ENCODE peak calls at places on chromosomes 4 and X, in six cellular contexts. One of them, this sample, is unnamed.

GRCh38 chr4:25509656-25510055 is 132.6 kb downstream of the ANAPC4 start:
- DNase-seq in SK-N-SH: no peak
- DNase-seq in A549: no peak
- DNase-seq in left ventricle myocardium inferior: no peak
- DNase-seq in AG09309: no peak
- DNase-seq in astrocyte of the cerebellum: no peak
- DNase-seq in this sample: no peak

GRCh38 chr4:52036875-52037274 is 1.2 kb downstream of the SGCB start:
- DNase-seq in SK-N-SH: no peak
- DNase-seq in A549: no peak
- DNase-seq in left ventricle myocardium inferior: no peak
- DNase-seq in AG09309: no peak
- DNase-seq in astrocyte of the cerebellum: no peak
- DNase-seq in this sample: no peak

GRCh38 chr4:95516528-95517011 is 32.2 kb downstream of the UNC5C start:
- DNase-seq in SK-N-SH: peak; percentile 60
- DNase-seq in A549: no peak
- DNase-seq in left ventricle myocardium inferior: no peak
- DNase-seq in AG09309: no peak
- DNase-seq in astrocyte of the cerebellum: no peak
- DNase-seq in this sample: no peak

GRCh38 chr4:138050601-138051000 is 191.5 kb downstream of the SLC7A11 start:
- DNase-seq in SK-N-SH: no peak
- DNase-seq in A549: no peak
- DNase-seq in left ventricle myocardium inferior: no peak
- DNase-seq in AG09309: no peak
- DNase-seq in astrocyte of the cerebellum: no peak
- DNase-seq in this sample: no peak

GRCh38 chr4:182847543-182847942 is 69.6 kb downstream of the DCTD start:
- DNase-seq in SK-N-SH: no peak
- DNase-seq in A549: no peak
- DNase-seq in left ventricle myocardium inferior: no peak
- DNase-seq in AG09309: no peak
- DNase-seq in astrocyte of the cerebellum: no peak
- DNase-seq in this sample: no peak

GRCh38 chr4:3243066-3243775 is 5.7 kb upstream of the MSANTD1 start:
- DNase-seq in SK-N-SH: no peak
- DNase-seq in A549: no peak
- DNase-seq in left ventricle myocardium inferior: no peak
- DNase-seq in AG09309: no peak
- DNase-seq in astrocyte of the cerebellum: no peak
- DNase-seq in this sample: no peak

GRCh38 chrX:13894888-13895564 is 78.1 kb upstream of the GPM6B start:
- DNase-seq in SK-N-SH: no peak
- DNase-seq in A549: no peak
- DNase-seq in left ventricle myocardium inferior: no peak
- DNase-seq in AG09309: no peak
- DNase-seq in astrocyte of the cerebellum: no peak
- DNase-seq in this sample: no peak

GRCh38 chr4:104930298-104930697 is 216.4 kb upstream of the TET2 start:
- DNase-seq in SK-N-SH: no peak
- DNase-seq in A549: no peak
- DNase-seq in left ventricle myocardium inferior: no peak
- DNase-seq in AG09309: no peak
- DNase-seq in astrocyte of the cerebellum: no peak
- DNase-seq in this sample: no peak

GRCh38 chr4:52869196-52869595 is 7.1 kb downstream of the RASL11B start:
- DNase-seq in SK-N-SH: peak; percentile 88
- DNase-seq in A549: no peak
- DNase-seq in left ventricle myocardium inferior: peak; percentile 75
- DNase-seq in AG09309: no peak
- DNase-seq in astrocyte of the cerebellum: no peak
- DNase-seq in this sample: no peak

GRCh38 chr4:120175272-120175671 is 108.6 kb upstream of the MAD2L1 start:
- DNase-seq in SK-N-SH: no peak
- DNase-seq in A549: no peak
- DNase-seq in left ventricle myocardium inferior: no peak
- DNase-seq in AG09309: no peak
- DNase-seq in astrocyte of the cerebellum: no peak
- DNase-seq in this sample: no peak

GRCh38 chr4:7325541-7325940 is 109.2 kb downstream of the PSAPL1 start:
- DNase-seq in SK-N-SH: no peak
- DNase-seq in A549: no peak
- DNase-seq in left ventricle myocardium inferior: no peak
- DNase-seq in AG09309: no peak
- DNase-seq in astrocyte of the cerebellum: no peak
- DNase-seq in this sample: no peak

GRCh38 chr4:49032440-49033161 is 46.5 kb downstream of the CWH43 start:
- DNase-seq in SK-N-SH: peak; percentile 27
- DNase-seq in A549: peak; percentile 15
- DNase-seq in left ventricle myocardium inferior: no peak
- DNase-seq in AG09309: no peak
- DNase-seq in astrocyte of the cerebellum: no peak
- DNase-seq in this sample: peak; percentile 2

GRCh38 chr4:154626793-154627484 is 14.5 kb upstream of the FGG start:
- DNase-seq in SK-N-SH: peak; percentile 79
- DNase-seq in A549: peak; percentile 58
- DNase-seq in left ventricle myocardium inferior: peak; percentile 23
- DNase-seq in AG09309: no peak
- DNase-seq in astrocyte of the cerebellum: no peak
- DNase-seq in this sample: no peak

GRCh38 chrX:56813318-56813837 is 84.3 kb downstream of the NBDY start:
- DNase-seq in SK-N-SH: no peak
- DNase-seq in A549: no peak
- DNase-seq in left ventricle myocardium inferior: no peak
- DNase-seq in AG09309: peak; percentile 71
- DNase-seq in astrocyte of the cerebellum: no peak
- DNase-seq in this sample: no peak

GRCh38 chr4:8821151-8821950 is 50.3 kb downstream of the HMX1 start:
- DNase-seq in SK-N-SH: peak; percentile 4
- DNase-seq in A549: no peak
- DNase-seq in left ventricle myocardium inferior: no peak
- DNase-seq in AG09309: no peak
- DNase-seq in astrocyte of the cerebellum: no peak
- DNase-seq in this sample: no peak

GRCh38 chr4:105808459-105809041 is 86.7 kb upstream of the NPNT start:
- DNase-seq in SK-N-SH: peak; percentile 13
- DNase-seq in A549: peak; percentile 0
- DNase-seq in left ventricle myocardium inferior: no peak
- DNase-seq in AG09309: peak; percentile 67
- DNase-seq in astrocyte of the cerebellum: peak; percentile 32
- DNase-seq in this sample: peak; percentile 55

GRCh38 chrX:152913354-152913753 is 15.5 kb downstream of the ZNF185 start:
- DNase-seq in SK-N-SH: no peak
- DNase-seq in A549: no peak
- DNase-seq in left ventricle myocardium inferior: no peak
- DNase-seq in AG09309: no peak
- DNase-seq in astrocyte of the cerebellum: no peak
- DNase-seq in this sample: no peak

GRCh38 chr4:65018313-65018712 is 609.1 kb upstream of the TECRL start:
- DNase-seq in SK-N-SH: no peak
- DNase-seq in A549: no peak
- DNase-seq in left ventricle myocardium inferior: no peak
- DNase-seq in AG09309: no peak
- DNase-seq in astrocyte of the cerebellum: no peak
- DNase-seq in this sample: no peak

GRCh38 chr4:123505077-123505456 is 108.5 kb downstream of the SPRY1 start:
- DNase-seq in SK-N-SH: no peak
- DNase-seq in A549: peak; percentile 40
- DNase-seq in left ventricle myocardium inferior: no peak
- DNase-seq in AG09309: no peak
- DNase-seq in astrocyte of the cerebellum: no peak
- DNase-seq in this sample: no peak

GRCh38 chrX:112053169-112053568 is 29.4 kb downstream of the TRPC5 start:
- DNase-seq in SK-N-SH: no peak
- DNase-seq in A549: no peak
- DNase-seq in left ventricle myocardium inferior: no peak
- DNase-seq in AG09309: no peak
- DNase-seq in astrocyte of the cerebellum: no peak
- DNase-seq in this sample: no peak

GRCh38 chr4:17544831-17545234 is 29.9 kb downstream of the CLRN2 start:
- DNase-seq in SK-N-SH: peak; percentile 36
- DNase-seq in A549: no peak
- DNase-seq in left ventricle myocardium inferior: no peak
- DNase-seq in AG09309: no peak
- DNase-seq in astrocyte of the cerebellum: no peak
- DNase-seq in this sample: peak; percentile 2

GRCh38 chrX:115898382-115899001 is 272.1 kb upstream of the AGTR2 start:
- DNase-seq in SK-N-SH: peak; percentile 37
- DNase-seq in A549: peak; percentile 23
- DNase-seq in left ventricle myocardium inferior: no peak
- DNase-seq in AG09309: no peak
- DNase-seq in astrocyte of the cerebellum: no peak
- DNase-seq in this sample: no peak

GRCh38 chr4:41454393-41454792 is 83.6 kb upstream of the LIMCH1 start:
- DNase-seq in SK-N-SH: no peak
- DNase-seq in A549: no peak
- DNase-seq in left ventricle myocardium inferior: no peak
- DNase-seq in AG09309: no peak
- DNase-seq in astrocyte of the cerebellum: no peak
- DNase-seq in this sample: no peak

GRCh38 chr4:6992728-6993655 is 50.2 kb upstream of the TADA2B start:
- DNase-seq in SK-N-SH: peak; percentile 75
- DNase-seq in A549: no peak
- DNase-seq in left ventricle myocardium inferior: no peak
- DNase-seq in AG09309: no peak
- DNase-seq in astrocyte of the cerebellum: no peak
- DNase-seq in this sample: no peak

GRCh38 chr4:110198472-110199419 is at the start of gene ELOVL6:
- DNase-seq in SK-N-SH: peak; percentile 77
- DNase-seq in A549: peak; percentile 73
- DNase-seq in left ventricle myocardium inferior: peak; percentile 54
- DNase-seq in AG09309: peak; percentile 33
- DNase-seq in astrocyte of the cerebellum: peak; percentile 44
- DNase-seq in this sample: peak; percentile 66

GRCh38 chr4:123869517-123870282 is 473.1 kb downstream of the SPRY1 start:
- DNase-seq in SK-N-SH: no peak
- DNase-seq in A549: no peak
- DNase-seq in left ventricle myocardium inferior: no peak
- DNase-seq in AG09309: no peak
- DNase-seq in astrocyte of the cerebellum: no peak
- DNase-seq in this sample: no peak

GRCh38 chrX:143635915-143636314 is at the start of gene SLITRK4:
- DNase-seq in SK-N-SH: no peak
- DNase-seq in A549: no peak
- DNase-seq in left ventricle myocardium inferior: no peak
- DNase-seq in AG09309: no peak
- DNase-seq in astrocyte of the cerebellum: no peak
- DNase-seq in this sample: no peak

DNA sequence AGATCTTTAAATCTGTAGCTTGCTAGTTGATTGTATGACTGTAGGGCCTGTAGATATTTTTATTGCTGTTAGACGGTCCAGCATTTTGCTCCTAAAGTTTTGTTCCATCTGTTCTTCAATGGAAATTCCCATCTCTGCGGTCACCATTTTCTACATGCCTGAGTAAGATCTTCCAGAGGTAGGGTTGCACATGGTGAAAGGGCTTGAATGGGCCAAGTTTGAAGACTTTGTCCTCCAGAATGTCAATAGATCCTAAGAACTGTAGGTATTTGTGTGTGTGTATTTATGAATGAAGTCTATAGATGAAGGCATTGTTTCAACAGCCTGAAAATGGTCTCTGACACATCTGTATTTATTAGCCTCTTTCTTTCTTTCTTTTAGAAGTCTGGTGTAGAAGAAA is 22.3 kb upstream of the TAPT1 start:
- DNase-seq in SK-N-SH: no peak
- DNase-seq in A549: no peak
- DNase-seq in left ventricle myocardium inferior: no peak
- DNase-seq in AG09309: no peak
- DNase-seq in astrocyte of the cerebellum: no peak
- DNase-seq in this sample: no peak
- H3K4me3 ChIP-seq in SK-N-SH: no peak overlapping the region
- H3K4me3 ChIP-seq in A549: no peak overlapping the region
- H3K4me3 ChIP-seq in left ventricle myocardium inferior: no peak overlapping the region
- H3K4me3 ChIP-seq in AG09309: no peak overlapping the region
- H3K4me3 ChIP-seq in astrocyte of the cerebellum: no peak overlapping the region
- H3K4me3 ChIP-seq in this sample: no peak overlapping the region

GRCh38 chr4:184728858-184729257 is 5.0 kb downstream of the CENPU start:
- DNase-seq in SK-N-SH: no peak
- DNase-seq in A549: no peak
- DNase-seq in left ventricle myocardium inferior: no peak
- DNase-seq in AG09309: no peak
- DNase-seq in astrocyte of the cerebellum: peak; percentile 19
- DNase-seq in this sample: peak; percentile 18

GRCh38 chr4:184731056-184731455 is 2.8 kb downstream of the CENPU start:
- DNase-seq in SK-N-SH: no peak
- DNase-seq in A549: no peak
- DNase-seq in left ventricle myocardium inferior: no peak
- DNase-seq in AG09309: no peak
- DNase-seq in astrocyte of the cerebellum: no peak
- DNase-seq in this sample: no peak

GRCh38 chr4:184733654-184734524 is at the start of gene CENPU:
- DNase-seq in SK-N-SH: peak; percentile 99
- DNase-seq in A549: peak; percentile 96
- DNase-seq in left ventricle myocardium inferior: peak; percentile 95
- DNase-seq in AG09309: peak; percentile 92
- DNase-seq in astrocyte of the cerebellum: peak; percentile 97
- DNase-seq in this sample: peak; percentile 98

GRCh38 chr4:184732126-184732525 is 1.8 kb downstream of the CENPU start:
- DNase-seq in SK-N-SH: no peak
- DNase-seq in A549: no peak
- DNase-seq in left ventricle myocardium inferior: no peak
- DNase-seq in AG09309: no peak
- DNase-seq in astrocyte of the cerebellum: no peak
- DNase-seq in this sample: no peak

GRCh38 chr4:184734758-184735157 is 862 bp upstream of the CENPU start:
- DNase-seq in SK-N-SH: no peak
- DNase-seq in A549: no peak
- DNase-seq in left ventricle myocardium inferior: no peak
- DNase-seq in AG09309: no peak
- DNase-seq in astrocyte of the cerebellum: no peak
- DNase-seq in this sample: no peak
- H3K4me3 ChIP-seq in SK-N-SH: peak overlapping the region; percentile 95
- H3K4me3 ChIP-seq in A549: peak overlapping the region; percentile 86
- H3K4me3 ChIP-seq in left ventricle myocardium inferior: peak overlapping the region; percentile 74
- H3K4me3 ChIP-seq in AG09309: no peak overlapping the region
- H3K4me3 ChIP-seq in astrocyte of the cerebellum: peak overlapping the region; percentile 85
- H3K4me3 ChIP-seq in this sample: peak overlapping the region; percentile 88

GRCh38 chr4:168848112-168848511 is 161.9 kb downstream of the CBR4 start:
- DNase-seq in SK-N-SH: peak; percentile 44
- DNase-seq in A549: no peak
- DNase-seq in left ventricle myocardium inferior: no peak
- DNase-seq in AG09309: no peak
- DNase-seq in astrocyte of the cerebellum: no peak
- DNase-seq in this sample: peak; percentile 59
- H3K4me3 ChIP-seq in SK-N-SH: peak overlapping the region; percentile 17
- H3K4me3 ChIP-seq in A549: no peak overlapping the region
- H3K4me3 ChIP-seq in left ventricle myocardium inferior: peak overlapping the region; percentile 40
- H3K4me3 ChIP-seq in AG09309: no peak overlapping the region
- H3K4me3 ChIP-seq in astrocyte of the cerebellum: no peak overlapping the region
- H3K4me3 ChIP-seq in this sample: peak overlapping the region; percentile 13

GRCh38 chr4:159071969-159072765 is 30.7 kb upstream of the RAPGEF2 start:
- DNase-seq in SK-N-SH: no peak
- DNase-seq in A549: no peak
- DNase-seq in left ventricle myocardium inferior: no peak
- DNase-seq in AG09309: no peak
- DNase-seq in astrocyte of the cerebellum: no peak
- DNase-seq in this sample: no peak
- H3K4me3 ChIP-seq in SK-N-SH: no peak overlapping the region
- H3K4me3 ChIP-seq in A549: no peak overlapping the region
- H3K4me3 ChIP-seq in left ventricle myocardium inferior: no peak overlapping the region
- H3K4me3 ChIP-seq in AG09309: no peak overlapping the region
- H3K4me3 ChIP-seq in astrocyte of the cerebellum: no peak overlapping the region
- H3K4me3 ChIP-seq in this sample: no peak overlapping the region